ENCODE peak calls at places on chromosomes 4 and X, in six cellular contexts. O is neuronal stem cell, U is H9, R is mesenchymal stem cell, Q is H1, C is trophoblast cell. L is an unnamed sample.

GRCh38 chrX:2187352-2188115 is 313.2 kb downstream of the DHRSX start:
- DNase-seq in U (no peak), R (no peak), Q (no peak), O (no peak), C (no peak), L (no peak)

GRCh38 chrX:116413273-116413672 is 23.1 kb upstream of the SLC6A14 start:
- DNase-seq in O (no peak), R (no peak), U (no peak), C (no peak), Q (no peak), L (no peak)

GRCh38 chr4:175531405-175532091 is 280.5 kb downstream of the GPM6A start:
- DNase-seq in R (peak; percentile 14), C (no peak), Q (no peak), O (no peak), U (no peak), L (peak; percentile 72)

GRCh38 chrX:18170910-18171309 is 49.8 kb downstream of the BEND2 start:
- DNase-seq in U (no peak), O (no peak), Q (no peak), C (no peak), R (no peak), L (no peak)

GRCh38 chrX:153775293-153775595 is 5.6 kb upstream of the SRPK3 start:
- DNase-seq in C (no peak), Q (no peak), U (no peak), R (no peak), O (no peak), L (no peak)

GRCh38 chrX:123361371-123361770 is 177.3 kb downstream of the GRIA3 start:
- DNase-seq in Q (no peak), C (no peak), O (no peak), R (no peak), U (no peak), L (no peak)

GRCh38 chr4:33268776-33269175 is 2548.6 kb downstream of the PCDH7 start:
- DNase-seq in R (no peak), O (no peak), U (no peak), Q (no peak), C (no peak), L (no peak)

GRCh38 chr4:82901129-82901718 is 689 bp downstream of the THAP9 start:
- DNase-seq in C (no peak), U (no peak), O (no peak), R (no peak), Q (no peak), L (no peak)

GRCh38 chrX:149611619-149612018 is 16.5 kb upstream of the HSFX2 start:
- DNase-seq in R (no peak), C (no peak), Q (no peak), U (no peak), O (no peak), L (no peak)

GRCh38 chr4:89303177-89303576 is 4.4 kb downstream of the GPRIN3 start:
- DNase-seq in R (peak; percentile 23), C (no peak), O (no peak), U (no peak), Q (no peak), L (no peak)

GRCh38 chrX:153662266-153662665 is 11.3 kb downstream of the PNCK start:
- DNase-seq in O (no peak), C (peak; percentile 70), U (peak; percentile 80), Q (no peak), R (peak; percentile 22), L (peak; percentile 15)

GRCh38 chrX:118228041-118228440 is 111.4 kb upstream of the KLHL13 start:
- DNase-seq in O (no peak), C (no peak), Q (no peak), R (no peak), U (no peak), L (peak; percentile 46)

GRCh38 chr4:108427946-108428345 is 192.4 kb upstream of the RPL34 start:
- DNase-seq in O (no peak), U (no peak), Q (no peak), R (no peak), C (no peak), L (peak; percentile 53)

GRCh38 chr4:153643406-153644016 is 40.6 kb upstream of the TLR2 start:
- DNase-seq in C (peak; percentile 56), R (peak; percentile 47), Q (no peak), U (no peak), O (no peak), L (peak; percentile 59)

GRCh38 chr4:150867148-150867547 is 147.9 kb downstream of the LRBA start:
- DNase-seq in U (no peak), Q (no peak), R (peak; percentile 81), O (peak; percentile 69), C (peak; percentile 98), L (peak; percentile 81)

GRCh38 chrX:13469963-13470679 is 99.3 kb upstream of the EGFL6 start:
- DNase-seq in R (peak; percentile 26), C (peak; percentile 14), U (no peak), Q (no peak), O (no peak), L (peak; percentile 75)

GRCh38 chr4:98674404-98675173 is 16.2 kb upstream of the TSPAN5 start:
- DNase-seq in C (no peak), R (peak; percentile 17), U (no peak), Q (no peak), O (no peak), L (peak; percentile 12)

GRCh38 chr4:169229571-169230028 is 41.2 kb downstream of the SH3RF1 start:
- DNase-seq in O (no peak), R (peak; percentile 93), C (peak; percentile 55), Q (no peak), U (no peak), L (peak; percentile 96)

GRCh38 chr4:1474126-1475090 is 68.2 kb upstream of the NKX1-1 start:
- DNase-seq in C (no peak), O (no peak), Q (no peak), R (no peak), U (no peak), L (no peak)

GRCh38 chr4:92249541-92249940 is 54.2 kb upstream of the GRID2 start:
- DNase-seq in O (no peak), U (no peak), Q (no peak), C (no peak), R (no peak), L (no peak)

GRCh38 chr4:92241094-92241493 is 62.7 kb upstream of the GRID2 start:
- DNase-seq in U (no peak), R (no peak), C (no peak), O (no peak), Q (no peak), L (no peak)

GRCh38 chr4:92251711-92252110 is 52.1 kb upstream of the GRID2 start:
- DNase-seq in O (no peak), U (no peak), Q (no peak), R (no peak), C (no peak), L (no peak)

DNA sequence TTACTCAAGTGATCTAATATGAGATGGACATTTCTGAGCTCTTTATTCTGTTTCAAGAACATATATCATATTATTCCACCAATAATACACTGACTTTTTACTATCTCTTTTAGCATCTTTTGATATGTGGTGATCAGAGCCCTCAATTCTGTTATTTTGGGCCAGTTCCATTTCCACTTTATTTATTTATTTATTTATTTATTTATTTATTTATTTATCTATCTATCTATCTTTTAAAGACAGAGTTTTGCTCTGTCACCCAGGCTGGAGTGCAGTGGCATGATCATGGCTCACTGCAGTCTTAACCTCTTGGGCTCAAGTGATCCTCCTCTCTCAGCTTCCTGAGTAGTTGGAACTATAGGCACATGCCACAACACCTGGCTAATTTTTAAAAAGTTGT is 57.4 kb upstream of the GRID2 start:
- DNase-seq in Q (no peak), R (no peak), O (no peak), U (no peak), C (no peak), L (no peak)
- H2AK5ac ChIP-seq in Q (no peak overlapping the region), R (no peak overlapping the region), O (no peak overlapping the region), U (no peak overlapping the region), C (no peak overlapping the region), L (no peak overlapping the region)

DNA sequence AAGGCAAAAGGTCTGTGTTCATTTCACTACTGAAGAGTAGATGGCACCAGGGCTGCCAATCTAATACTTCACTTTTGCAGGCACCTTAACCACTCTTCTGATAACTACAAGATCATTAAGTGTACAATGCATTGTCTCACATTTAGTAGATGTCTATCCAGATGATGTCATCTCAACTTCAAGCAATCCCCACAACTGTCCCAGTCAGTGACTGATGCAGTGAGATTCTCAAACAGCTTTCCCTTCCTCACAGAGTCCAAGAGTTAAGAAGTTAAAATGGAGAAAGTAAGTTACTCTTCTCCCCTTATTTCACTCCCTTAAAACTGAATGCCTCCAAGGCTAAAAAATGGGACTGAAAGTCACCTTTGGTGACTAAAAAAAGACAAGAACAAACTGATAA is 10.7 kb downstream of the AP1S2 start:
- DNase-seq in Q (no peak), R (no peak), O (no peak), C (no peak), U (no peak), L (no peak)
- H3K14ac ChIP-seq in Q (no peak overlapping the region), R (no peak overlapping the region), O (no peak overlapping the region), C (no peak overlapping the region), U (no peak overlapping the region), L (no peak overlapping the region)

DNA sequence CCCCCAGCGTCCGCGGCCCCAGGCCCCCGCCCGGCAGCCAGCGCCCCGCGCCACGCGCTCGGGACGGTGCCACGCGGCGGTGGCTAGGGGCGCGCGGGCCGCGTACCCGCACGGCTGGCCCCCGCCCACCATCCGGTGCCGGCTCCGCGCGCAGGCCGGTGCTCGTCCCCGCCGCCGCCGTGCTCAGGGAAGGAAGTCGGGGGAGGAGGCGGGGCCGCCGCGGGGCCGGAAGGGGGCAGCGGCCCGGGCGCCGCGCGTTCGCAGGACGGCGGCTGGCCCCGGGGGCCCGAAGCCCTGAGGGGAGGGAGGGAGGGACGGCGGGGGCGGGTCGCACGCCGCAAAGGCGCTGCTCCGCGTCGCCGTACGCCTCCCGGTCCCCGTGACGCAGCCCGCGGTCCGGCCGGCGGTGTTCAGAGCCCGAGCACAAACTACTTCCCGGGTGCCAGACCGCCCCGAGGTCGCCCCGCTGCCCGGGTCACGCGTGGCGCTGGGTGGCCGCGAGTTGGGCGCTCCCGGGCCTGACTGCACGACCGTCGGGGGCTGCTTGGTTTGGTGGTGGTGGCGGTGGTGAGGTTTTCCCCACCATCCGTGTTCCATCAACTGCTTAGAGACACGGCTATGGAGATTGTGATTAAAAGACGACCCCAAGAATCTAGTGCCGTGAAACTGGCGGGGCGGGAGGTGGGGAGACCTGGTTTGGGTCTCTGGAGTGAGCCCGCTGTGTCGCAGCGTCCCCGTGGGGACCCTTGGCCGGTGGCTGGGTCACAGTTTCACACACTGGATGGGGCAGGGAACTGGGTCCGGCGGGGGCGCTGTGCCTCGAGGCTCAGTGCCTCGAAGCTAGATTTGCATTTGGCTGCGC is at the start of gene DCTD:
- DNase-seq in C (peak; percentile 67), R (peak; percentile 73), O (peak; percentile 70), U (peak; percentile 80), Q (no peak), L (peak; percentile 65)
- H2AK5ac ChIP-seq in C (peak within 1 kb of the TSS; percentile 90), R (peak within 1 kb of the TSS; percentile 63), O (peak within 1 kb of the TSS; percentile 86), U (no peak within 1 kb of the TSS), Q (no peak within 1 kb of the TSS), L (peak within 1 kb of the TSS; percentile 93)

DNA sequence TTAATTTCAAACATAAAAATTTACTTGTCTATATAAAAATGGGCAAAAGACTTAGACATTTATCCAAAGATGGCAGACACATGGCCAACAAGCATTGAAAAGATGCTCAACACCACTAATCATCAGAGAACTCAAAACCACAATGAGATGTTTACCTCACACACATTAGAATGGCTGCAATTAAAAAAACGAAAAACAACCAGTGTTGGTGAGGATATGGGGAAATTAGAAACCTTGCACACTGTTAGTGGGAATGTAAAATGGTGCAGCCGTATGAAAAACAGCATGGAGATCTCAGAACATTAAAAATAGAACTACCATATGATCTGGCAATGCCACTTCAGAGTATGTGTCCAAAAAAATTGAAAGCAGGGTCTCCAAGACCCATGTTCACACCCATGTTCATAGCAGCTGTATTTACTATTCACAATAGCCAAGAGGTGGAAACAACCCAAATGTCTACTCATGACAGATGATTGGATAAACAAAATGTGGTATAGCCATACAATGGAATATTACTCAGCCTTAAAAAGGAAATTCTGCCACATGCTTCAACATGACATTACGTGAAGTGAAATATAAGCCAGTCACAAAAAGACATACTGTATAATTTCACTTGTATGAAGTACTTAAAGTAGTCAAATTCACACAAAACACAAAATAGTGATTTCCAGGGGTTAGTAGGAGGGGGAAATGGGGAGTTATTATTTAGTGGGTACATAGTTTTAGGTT is 146.2 kb downstream of the SOWAHB start:
- DNase-seq in Q (no peak), U (no peak), R (no peak), C (no peak), O (no peak), L (no peak)
- H3K14ac ChIP-seq in Q (no peak overlapping the region), U (no peak overlapping the region), R (no peak overlapping the region), C (no peak overlapping the region), O (no peak overlapping the region), L (peak overlapping the region; percentile 82)